ENCODE peak calls at places on chromosomes 2 and 18, in six cellular contexts. U, J, C, V, K and Q are unnamed samples.

GRCh38 chr2:31335921-31336570 is 78.5 kb downstream of the XDH start:
- DNase-seq in U (peak), J (no peak), C (no peak), V (no peak), K (no peak), Q (no peak)

GRCh38 chr2:137231616-137232015 is 466.3 kb downstream of the THSD7B start:
- DNase-seq in U (no peak), J (no peak), C (no peak), V (no peak), K (no peak), Q (no peak)

GRCh38 chr2:72893594-72894319 is 6.5 kb downstream of the SPR start:
- DNase-seq in U (peak), J (peak), C (peak), V (peak), K (peak), Q (peak)

GRCh38 chr18:35463050-35463449 is 34.7 kb downstream of the INO80C start:
- DNase-seq in U (no peak), J (no peak), C (peak), V (no peak), K (no peak), Q (no peak)

GRCh38 chr2:38010995-38011394 is 65.0 kb downstream of the CYP1B1 start:
- DNase-seq in U (no peak), J (no peak), C (no peak), V (no peak), K (no peak), Q (no peak)

GRCh38 chr2:202545523-202545922 is 89.2 kb upstream of the FAM117B start:
- DNase-seq in U (no peak), J (no peak), C (no peak), V (no peak), K (no peak), Q (no peak)

GRCh38 chr18:52237551-52237950 is 102.4 kb upstream of the DCC start:
- DNase-seq in U (no peak), J (no peak), C (no peak), V (no peak), K (no peak), Q (no peak)

GRCh38 chr2:160464996-160465395 is 28.6 kb downstream of the RBMS1 start:
- DNase-seq in U (no peak), J (no peak), C (no peak), V (no peak), K (no peak), Q (no peak)

GRCh38 chr2:206379321-206379720 is 64.0 kb upstream of the ADAM23 start:
- DNase-seq in U (no peak), J (no peak), C (no peak), V (no peak), K (no peak), Q (no peak)

GRCh38 chr2:108884629-108885028 is 98.1 kb downstream of the CCDC138 start:
- DNase-seq in U (no peak), J (no peak), C (no peak), V (no peak), K (no peak), Q (no peak)

GRCh38 chr2:84879595-84880394 is 1.1 kb downstream of the TRABD2A start:
- DNase-seq in U (peak), J (peak), C (no peak), V (no peak), K (no peak), Q (no peak)

GRCh38 chr2:155393406-155393805 is 694.9 kb downstream of the KCNJ3 start:
- DNase-seq in U (no peak), J (no peak), C (no peak), V (no peak), K (no peak), Q (no peak)

GRCh38 chr2:178275600-178275999 is 81.3 kb downstream of the OSBPL6 start:
- DNase-seq in U (no peak), J (no peak), C (no peak), V (no peak), K (no peak), Q (no peak)

GRCh38 chr2:20467789-20468548 is 21.1 kb downstream of the RHOB start:
- DNase-seq in U (no peak), J (no peak), C (no peak), V (no peak), K (no peak), Q (no peak)

GRCh38 chr2:174593574-174594203 is 3.9 kb downstream of the WIPF1 start:
- DNase-seq in U (no peak), J (no peak), C (no peak), V (no peak), K (peak), Q (no peak)

GRCh38 chr2:104658840-104659591 is 194.9 kb upstream of the POU3F3 start:
- DNase-seq in U (peak), J (no peak), C (no peak), V (no peak), K (no peak), Q (no peak)

GRCh38 chr18:72868666-72869661 is 1.2 kb upstream of the NETO1 start:
- DNase-seq in U (peak), J (no peak), C (no peak), V (no peak), K (no peak), Q (peak)

GRCh38 chr18:72866572-72866900 is 1.3 kb downstream of the NETO1 start:
- DNase-seq in U (no peak), J (no peak), C (no peak), V (no peak), K (no peak), Q (peak)

GRCh38 chr18:72867721-72868665 is at the start of gene NETO1:
- DNase-seq in U (peak), J (no peak), C (no peak), V (no peak), K (no peak), Q (peak)

GRCh38 chr18:72869786-72870185 is 2.0 kb upstream of the NETO1 start:
- DNase-seq in U (no peak), J (no peak), C (no peak), V (no peak), K (no peak), Q (no peak)

GRCh38 chr18:72866901-72867701 is 686 bp downstream of the NETO1 start:
- DNase-seq in U (peak), J (no peak), C (no peak), V (no peak), K (no peak), Q (peak)
- TF ChIP-seq TAF1 in U (no peak), J (no peak), C (no peak), V (no peak), K (no peak), Q (no peak)

GRCh38 chr2:9975805-9976447 is 24.4 kb downstream of the GRHL1 start:
- DNase-seq in U (no peak), J (no peak), C (peak), V (no peak), K (no peak), Q (no peak)
- TF ChIP-seq POLR2AphosphoS5 in U (no peak), J (no peak), C (no peak), V (no peak), K (no peak), Q (no peak)

GRCh38 chr2:233867993-233868532 is at the start of gene MSL3B:
- DNase-seq in U (peak), J (peak), C (peak), V (no peak), K (no peak), Q (peak)
- TF ChIP-seq POLR2A in U (no peak), J (peak), C (peak), V (no peak), K (peak), Q (no peak)

DNA sequence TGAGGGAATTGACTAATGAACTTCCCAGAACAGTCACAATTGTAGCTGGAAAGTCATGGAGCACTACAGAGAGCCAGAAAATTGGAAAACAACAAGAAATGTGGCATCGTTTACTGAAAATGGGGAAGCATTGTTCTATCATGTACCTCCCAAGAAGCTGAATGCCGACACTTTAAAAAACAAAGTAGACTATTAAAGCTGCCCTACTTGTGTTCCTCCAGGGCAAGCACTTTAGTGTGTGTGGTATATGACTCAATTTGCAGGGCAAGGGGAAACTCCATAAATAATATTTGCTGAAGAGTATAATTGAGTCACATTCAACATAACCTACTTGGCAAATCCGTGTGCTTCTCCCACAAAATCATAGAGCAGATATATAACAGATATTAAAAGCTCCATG is 1221.7 kb upstream of the NRXN1 start:
- DNase-seq in U (no peak), J (no peak), C (no peak), V (no peak), K (no peak), Q (no peak)
- TF ChIP-seq TAF1 in U (no peak), J (no peak), C (no peak), V (no peak), K (no peak), Q (no peak)

GRCh38 chr2:129862668-129863067 is 116.8 kb upstream of the RAB6C start:
- DNase-seq in U (no peak), J (no peak), C (no peak), V (no peak), K (no peak), Q (no peak)

GRCh38 chr2:129865976-129866375 is 113.5 kb upstream of the RAB6C start:
- DNase-seq in U (no peak), J (no peak), C (no peak), V (no peak), K (no peak), Q (no peak)

GRCh38 chr2:129864719-129865118 is 114.7 kb upstream of the RAB6C start:
- DNase-seq in U (no peak), J (no peak), C (no peak), V (no peak), K (no peak), Q (no peak)

GRCh38 chr2:129861666-129862288 is 117.7 kb upstream of the RAB6C start:
- DNase-seq in U (no peak), J (no peak), C (no peak), V (no peak), K (no peak), Q (no peak)

DNA sequence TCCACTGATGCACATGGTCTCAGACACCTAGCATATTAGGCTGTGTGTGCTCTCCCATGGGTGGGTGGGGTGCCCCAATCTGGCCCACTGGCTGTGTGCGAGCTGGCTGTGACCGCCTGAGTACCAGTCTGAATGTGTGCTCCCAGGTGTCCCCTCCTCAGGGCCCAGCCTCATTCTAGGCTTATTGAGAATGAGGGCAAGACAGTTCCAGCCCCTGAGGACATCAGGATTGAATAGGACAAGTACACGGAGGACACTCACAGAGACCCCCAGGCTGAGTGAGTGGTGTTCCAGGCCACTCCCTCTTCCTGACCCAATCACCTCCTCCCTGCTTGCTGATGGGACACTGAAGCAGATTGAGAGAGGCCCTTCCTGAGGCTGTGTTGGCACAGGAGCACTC is 116.1 kb upstream of the RAB6C start:
- DNase-seq in U (no peak), J (no peak), C (no peak), V (no peak), K (no peak), Q (no peak)
- TF ChIP-seq POLR2AphosphoS5 in U (no peak), J (no peak), C (no peak), V (no peak), K (no peak), Q (no peak)